ENCODE peak calls at places on chromosomes 4 and X, in eight cellular contexts. W is heart right ventricle, D is body of pancreas, U is SJSA1, H is keratinocyte, O is mesendoderm, V is colonic mucosa, B is PC-3. X is an unnamed sample.
A peak's percentile ranks its signal among the peaks of the same experiment; 100 is the strongest.

GRCh38 chrX:132615396-132616131 is 126.7 kb upstream of the MBNL3 start:
- DNase-seq in H (no peak), W (no peak), U (no peak), D (peak; percentile 71), B (peak; percentile 55), V (peak; percentile 53), O (peak; percentile 70), X (peak; percentile 37)

GRCh38 chr4:82467442-82467841 is 37.1 kb downstream of the ENOPH1 start:
- DNase-seq in D (no peak), W (no peak), U (no peak), B (no peak), H (no peak), V (no peak), O (no peak), X (no peak)

GRCh38 chr4:102787096-102787867 is 26.5 kb upstream of the MANBA start:
- DNase-seq in W (no peak), V (no peak), B (peak; percentile 17), H (no peak), D (no peak), U (no peak), O (no peak), X (no peak)

GRCh38 chr4:175635513-175635912 is 176.6 kb downstream of the GPM6A start:
- DNase-seq in V (no peak), D (no peak), W (no peak), H (no peak), U (no peak), O (no peak), B (peak; percentile 78), X (no peak)

GRCh38 chrX:153727108-153727931 is 2.7 kb downstream of the ABCD1 start:
- DNase-seq in U (no peak), B (peak; percentile 50), H (no peak), W (peak; percentile 71), O (peak; percentile 24), D (peak; percentile 89), V (peak; percentile 49), X (no peak)

GRCh38 chr4:173413043-173413442 is 14.1 kb upstream of the SCRG1 start:
- DNase-seq in U (no peak), O (no peak), W (no peak), B (no peak), H (no peak), D (peak; percentile 28), V (no peak), X (no peak)

GRCh38 chr4:146637853-146638800 is 566 bp upstream of the POU4F2 start:
- DNase-seq in V (no peak), B (no peak), O (no peak), W (no peak), D (no peak), H (no peak), U (no peak), X (no peak)

GRCh38 chr4:150119492-150119891 is 41.2 kb downstream of the DCLK2 start:
- DNase-seq in W (no peak), V (no peak), U (peak; percentile 70), B (peak; percentile 76), D (no peak), O (peak; percentile 52), H (no peak), X (no peak)

DNA sequence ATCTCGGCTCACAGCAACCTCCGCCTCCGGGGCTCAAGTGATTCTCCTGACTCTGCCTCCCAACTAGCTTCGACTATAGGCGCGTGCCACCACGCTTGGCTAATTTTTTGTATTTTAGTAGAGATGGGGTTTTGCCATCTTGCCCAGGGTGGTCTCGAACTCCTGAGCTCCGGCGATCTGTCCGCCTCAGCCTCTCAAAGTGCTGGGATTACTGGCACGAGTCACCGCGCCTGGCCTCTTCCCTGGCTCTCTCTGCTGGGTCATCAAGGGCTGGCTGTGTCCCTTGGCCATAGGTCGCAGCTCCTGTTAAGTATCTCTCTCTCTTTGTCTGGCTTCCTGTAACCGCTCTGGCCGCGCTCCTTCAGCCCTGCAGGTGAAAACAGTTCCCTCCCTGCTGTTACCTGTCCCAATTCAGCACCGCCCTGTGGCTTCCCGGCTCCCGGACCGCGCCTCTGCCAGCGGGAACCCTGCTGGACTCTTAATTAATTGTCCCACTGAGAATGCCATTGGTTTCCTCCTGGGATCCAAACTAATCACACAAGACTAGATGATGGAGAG is 1.3 kb upstream of the RGS12 start:
- DNase-seq in D (peak; percentile 61), B (peak; percentile 50), V (peak; percentile 73), H (no peak), W (no peak), U (no peak), O (peak; percentile 67), X (no peak)
- H3K27ac ChIP-seq in D (peak overlapping the region; percentile 75), B (peak overlapping the region; percentile 19), V (peak overlapping the region; percentile 96), H (no peak overlapping the region), W (peak overlapping the region; percentile 87), U (peak overlapping the region; percentile 51), O (no peak overlapping the region), X (peak overlapping the region; percentile 59)

GRCh38 chr4:95758001-95758400 is 81.9 kb upstream of the PDHA2 start:
- DNase-seq in U (no peak), V (no peak), O (no peak), B (no peak), D (no peak), W (no peak), H (no peak), X (no peak)

GRCh38 chr4:95761441-95761840 is 78.5 kb upstream of the PDHA2 start:
- DNase-seq in U (no peak), V (no peak), B (peak; percentile 92), D (no peak), O (peak; percentile 28), H (peak; percentile 25), W (no peak), X (peak; percentile 68)

GRCh38 chr4:95764961-95765360 is 74.9 kb upstream of the PDHA2 start:
- DNase-seq in U (no peak), W (no peak), H (no peak), D (no peak), V (no peak), B (no peak), O (no peak), X (no peak)

GRCh38 chr4:95761871-95762270 is 78.0 kb upstream of the PDHA2 start:
- DNase-seq in U (no peak), D (no peak), V (no peak), W (no peak), O (no peak), B (peak; percentile 18), H (no peak), X (no peak)
- H3K27ac ChIP-seq in U (no peak overlapping the region), D (no peak overlapping the region), V (no peak overlapping the region), W (no peak overlapping the region), O (no peak overlapping the region), B (peak overlapping the region; percentile 48), H (no peak overlapping the region), X (no peak overlapping the region)

GRCh38 chr4:123833156-123833555 is 436.6 kb downstream of the SPRY1 start:
- DNase-seq in D (no peak), U (no peak), H (peak; percentile 21), O (no peak), W (no peak), V (no peak), B (peak; percentile 54), X (no peak)
- H3K27ac ChIP-seq in D (no peak overlapping the region), U (peak overlapping the region; percentile 99), H (peak overlapping the region; percentile 64), O (no peak overlapping the region), W (peak overlapping the region; percentile 90), V (peak overlapping the region; percentile 4), B (peak overlapping the region; percentile 86), X (peak overlapping the region; percentile 84)

GRCh38 chr4:145177511-145177905 is 2.9 kb downstream of the OTUD4 start:
- DNase-seq in D (no peak), O (peak; percentile 79), H (no peak), B (peak; percentile 13), U (no peak), W (no peak), V (no peak), X (no peak)

GRCh38 chr4:145178740-145179139 is 1.6 kb downstream of the OTUD4 start:
- DNase-seq in B (no peak), D (no peak), U (no peak), W (no peak), H (no peak), O (no peak), V (peak; percentile 55), X (no peak)

GRCh38 chr4:145179201-145179860 is 1.1 kb downstream of the OTUD4 start:
- DNase-seq in D (peak; percentile 78), H (no peak), B (peak; percentile 65), V (peak; percentile 80), O (peak; percentile 54), W (peak; percentile 79), U (peak; percentile 60), X (no peak)

GRCh38 chr4:145176641-145177432 is 3.6 kb downstream of the OTUD4 start:
- DNase-seq in V (no peak), D (peak; percentile 22), O (no peak), H (no peak), U (no peak), W (no peak), B (peak; percentile 48), X (no peak)

DNA sequence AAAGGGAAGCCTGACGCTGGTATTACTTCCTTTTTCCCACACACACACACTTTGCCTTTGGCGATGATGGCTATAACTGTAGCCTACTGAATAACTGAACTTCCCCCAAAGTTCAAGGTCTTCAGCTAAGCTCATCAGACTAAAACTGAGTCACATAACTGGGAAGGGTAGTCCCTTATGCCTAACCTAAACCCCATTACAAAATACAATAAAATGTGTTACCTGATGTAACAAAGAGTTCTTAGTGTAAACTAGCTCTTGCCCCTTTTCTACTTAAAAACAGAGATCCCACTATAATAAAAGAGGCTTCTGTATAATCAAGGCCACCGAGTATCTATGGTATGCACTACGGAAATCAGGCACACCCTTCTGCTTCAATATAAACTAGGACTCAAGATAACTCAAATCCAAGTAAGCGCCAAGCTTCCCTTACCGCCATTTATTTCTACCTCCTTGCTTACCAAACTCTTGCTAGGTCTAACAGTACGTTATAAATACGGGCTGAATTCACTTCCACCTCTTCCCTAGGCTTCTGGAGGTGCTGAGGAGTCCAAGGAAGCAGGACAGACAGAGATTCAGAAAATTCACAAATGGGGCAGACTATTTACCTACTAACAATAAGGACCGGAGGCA is 2.4 kb downstream of the OTUD4 start:
- DNase-seq in U (peak; percentile 55), D (no peak), W (no peak), O (peak; percentile 41), B (peak; percentile 53), V (peak; percentile 40), H (no peak), X (no peak)
- H3K27ac ChIP-seq in U (peak overlapping the region; percentile 55), D (peak overlapping the region; percentile 99), W (peak overlapping the region; percentile 92), O (peak overlapping the region; percentile 56), B (peak overlapping the region; percentile 15), V (peak overlapping the region; percentile 99), H (peak overlapping the region; percentile 98), X (peak overlapping the region; percentile 87)

GRCh38 chr4:108060686-108061321 is 71.1 kb downstream of the HADH start:
- DNase-seq in O (no peak), W (no peak), U (peak; percentile 70), V (no peak), D (no peak), B (no peak), H (no peak), X (no peak)
- H3K27ac ChIP-seq in O (no peak overlapping the region), W (no peak overlapping the region), U (peak overlapping the region; percentile 67), V (no peak overlapping the region), D (no peak overlapping the region), B (no peak overlapping the region), H (no peak overlapping the region), X (no peak overlapping the region)